ENCODE peak calls at places on chromosomes 6 and 20, in ten cellular contexts. D is H9; E is cardiac muscle cell; O is A549; U is GM23248; Y is GM23338; P is lower lobe of right lung; F is HepG2; W is CD8-positive, alpha-beta T cell; N is fibroblast of lung. L is an unnamed sample.

GRCh38 chr6:77178821-77179220 is 284.5 kb downstream of the HTR1B start:
- DNase-seq in D (no peak), E (peak; percentile 2), O (no peak), U (peak; percentile 85), Y (no peak), P (no peak), F (no peak), W (no peak), N (no peak), L (no peak)

GRCh38 chr6:170206317-170206621 is 84.6 kb downstream of the DLL1 start:
- DNase-seq in D (no peak), E (no peak), O (no peak), U (no peak), Y (no peak), P (no peak), F (no peak), W (peak; percentile 3), N (no peak), L (no peak)

GRCh38 chr6:57013501-57013900 is 33.0 kb upstream of the KIAA1586 start:
- DNase-seq in D (no peak), E (no peak), O (no peak), U (peak; percentile 91), Y (no peak), P (no peak), F (no peak), W (no peak), N (peak; percentile 89), L (no peak)

GRCh38 chr6:169241688-169242350 is 11.8 kb downstream of the THBS2 start:
- DNase-seq in D (no peak), E (no peak), O (no peak), U (no peak), Y (no peak), P (no peak), F (no peak), W (no peak), N (no peak), L (no peak)

GRCh38 chr6:138541793-138542481 is 42.6 kb upstream of the NHSL1 start:
- DNase-seq in D (no peak), E (no peak), O (no peak), U (peak; percentile 15), Y (no peak), P (no peak), F (no peak), W (no peak), N (no peak), L (no peak)

GRCh38 chr6:146944077-146944476 is 260.1 kb upstream of the STXBP5 start:
- DNase-seq in D (no peak), E (no peak), O (no peak), U (no peak), Y (no peak), P (no peak), F (no peak), W (no peak), N (no peak), L (no peak)

GRCh38 chr20:33373735-33374605 is 27.3 kb downstream of the CDK5RAP1 start:
- DNase-seq in D (no peak), E (no peak), O (peak; percentile 93), U (peak; percentile 81), Y (no peak), P (no peak), F (peak; percentile 99), W (no peak), N (peak; percentile 88), L (no peak)

GRCh38 chr20:4234128-4234527 is 218.8 kb upstream of the RNF24 start:
- DNase-seq in D (no peak), E (no peak), O (no peak), U (peak; percentile 81), Y (no peak), P (no peak), F (no peak), W (no peak), N (peak; percentile 98), L (no peak)

DNA sequence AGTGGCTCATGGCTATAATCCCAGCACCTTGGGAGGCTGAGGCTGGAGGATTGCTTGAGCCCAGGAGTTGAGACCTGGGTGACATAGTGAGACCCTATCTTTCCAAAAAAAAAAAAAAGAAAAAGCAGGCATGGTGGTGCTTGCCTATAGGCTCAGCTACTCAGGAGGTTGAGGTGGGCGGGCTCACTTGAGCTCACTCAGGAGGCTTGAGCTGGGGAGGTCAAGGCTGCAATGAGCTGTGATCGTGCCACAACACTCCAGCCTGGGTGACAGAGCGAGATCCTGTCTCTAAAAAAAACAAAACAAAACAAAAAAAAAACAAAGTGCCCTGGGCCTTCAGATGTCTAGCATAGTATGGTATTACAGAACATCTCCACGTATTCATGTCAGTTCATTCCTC is 42.9 kb downstream of the ZFAND3 start:
- DNase-seq in D (peak; percentile 48), E (no peak), O (no peak), U (no peak), Y (peak; percentile 50), P (no peak), F (no peak), W (no peak), N (no peak), L (no peak)
- H3K4me1 ChIP-seq in D (no peaks in the 10 kb centered on the region), E (peaks cover 16% of the 10 kb centered on the region), O (peaks cover 56% of the 10 kb centered on the region), U (peaks cover 49% of the 10 kb centered on the region), Y (peaks cover 9% of the 10 kb centered on the region), P (peaks cover 34% of the 10 kb centered on the region), F (peaks cover 5% of the 10 kb centered on the region), W (peaks cover 25% of the 10 kb centered on the region), N (peaks cover 5% of the 10 kb centered on the region), L (no peaks in the 10 kb centered on the region)

GRCh38 chr6:28615955-28616747 is 90.5 kb downstream of the GPX5 start:
- DNase-seq in D (peak; percentile 81), E (no peak), O (no peak), U (no peak), Y (peak; percentile 85), P (no peak), F (no peak), W (no peak), N (no peak), L (no peak)

GRCh38 chr6:28615616-28615954 is 89.9 kb downstream of the GPX5 start:
- DNase-seq in D (no peak), E (no peak), O (no peak), U (no peak), Y (no peak), P (no peak), F (no peak), W (no peak), N (no peak), L (no peak)

DNA sequence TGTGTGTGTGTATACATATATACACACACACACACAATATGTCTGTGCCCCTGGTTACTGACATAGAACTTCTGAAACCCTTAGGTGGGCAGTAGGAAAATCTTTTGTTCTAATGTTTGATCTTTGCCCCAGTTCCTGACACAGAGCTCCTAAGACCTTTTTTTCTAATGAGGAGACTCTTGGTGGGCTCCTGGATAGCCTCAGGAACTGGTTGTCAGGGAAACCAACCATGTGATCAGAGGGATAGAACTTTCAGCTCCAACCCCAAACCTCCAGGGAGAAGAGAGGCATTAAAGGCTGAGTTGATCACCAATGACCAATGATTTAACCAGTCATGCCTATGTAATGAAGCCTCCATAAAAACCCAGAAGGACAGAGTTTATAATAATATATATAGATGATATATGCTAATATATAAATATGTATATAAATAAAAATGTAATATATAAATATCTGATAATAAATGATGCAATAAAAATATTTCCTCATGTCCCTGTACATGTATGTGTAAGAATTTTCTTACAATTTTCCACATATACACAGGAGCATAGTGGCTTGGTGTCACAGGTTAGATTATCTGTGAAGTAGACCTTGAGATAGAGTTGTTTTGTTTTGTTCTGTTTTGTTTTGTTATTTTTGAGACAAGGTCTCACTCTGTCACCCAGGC is 93.3 kb downstream of the GPX5 start:
- DNase-seq in D (no peak), E (peak; percentile 51), O (no peak), U (no peak), Y (peak; percentile 46), P (no peak), F (no peak), W (no peak), N (no peak), L (no peak)
- H3K4me1 ChIP-seq in D (no peaks in the 10 kb centered on the region), E (peaks cover 12% of the 10 kb centered on the region), O (no peaks in the 10 kb centered on the region), U (no peaks in the 10 kb centered on the region), Y (peaks cover 12% of the 10 kb centered on the region), P (no peaks in the 10 kb centered on the region), F (peaks cover 17% of the 10 kb centered on the region), W (no peaks in the 10 kb centered on the region), N (no peaks in the 10 kb centered on the region), L (no peaks in the 10 kb centered on the region)

GRCh38 chr6:84641076-84641475 is 123.3 kb downstream of the TBX18 start:
- DNase-seq in D (no peak), E (no peak), O (no peak), U (no peak), Y (no peak), P (no peak), F (no peak), W (no peak), N (no peak), L (no peak)

GRCh38 chr6:84643778-84644177 is 120.6 kb downstream of the TBX18 start:
- DNase-seq in D (no peak), E (no peak), O (no peak), U (no peak), Y (no peak), P (no peak), F (no peak), W (no peak), N (no peak), L (no peak)

GRCh38 chr6:84648444-84648843 is 116.0 kb downstream of the TBX18 start:
- DNase-seq in D (no peak), E (no peak), O (no peak), U (no peak), Y (peak; percentile 4), P (no peak), F (no peak), W (no peak), N (no peak), L (no peak)

GRCh38 chr6:84645000-84645399 is 119.4 kb downstream of the TBX18 start:
- DNase-seq in D (no peak), E (no peak), O (peak; percentile 6), U (peak; percentile 80), Y (no peak), P (no peak), F (no peak), W (no peak), N (peak; percentile 59), L (no peak)

GRCh38 chr6:84645563-84646266 is 118.7 kb downstream of the TBX18 start:
- DNase-seq in D (no peak), E (no peak), O (no peak), U (peak; percentile 87), Y (no peak), P (no peak), F (no peak), W (no peak), N (peak; percentile 57), L (no peak)
- H3K4me1 ChIP-seq in D (no peaks in the 10 kb centered on the region), E (peaks cover 6% of the 10 kb centered on the region), O (peaks cover 30% of the 10 kb centered on the region), U (peaks cover 25% of the 10 kb centered on the region), Y (no peaks in the 10 kb centered on the region), P (no peaks in the 10 kb centered on the region), F (no peaks in the 10 kb centered on the region), W (no peaks in the 10 kb centered on the region), N (peaks cover 2% of the 10 kb centered on the region), L (no peaks in the 10 kb centered on the region)

DNA sequence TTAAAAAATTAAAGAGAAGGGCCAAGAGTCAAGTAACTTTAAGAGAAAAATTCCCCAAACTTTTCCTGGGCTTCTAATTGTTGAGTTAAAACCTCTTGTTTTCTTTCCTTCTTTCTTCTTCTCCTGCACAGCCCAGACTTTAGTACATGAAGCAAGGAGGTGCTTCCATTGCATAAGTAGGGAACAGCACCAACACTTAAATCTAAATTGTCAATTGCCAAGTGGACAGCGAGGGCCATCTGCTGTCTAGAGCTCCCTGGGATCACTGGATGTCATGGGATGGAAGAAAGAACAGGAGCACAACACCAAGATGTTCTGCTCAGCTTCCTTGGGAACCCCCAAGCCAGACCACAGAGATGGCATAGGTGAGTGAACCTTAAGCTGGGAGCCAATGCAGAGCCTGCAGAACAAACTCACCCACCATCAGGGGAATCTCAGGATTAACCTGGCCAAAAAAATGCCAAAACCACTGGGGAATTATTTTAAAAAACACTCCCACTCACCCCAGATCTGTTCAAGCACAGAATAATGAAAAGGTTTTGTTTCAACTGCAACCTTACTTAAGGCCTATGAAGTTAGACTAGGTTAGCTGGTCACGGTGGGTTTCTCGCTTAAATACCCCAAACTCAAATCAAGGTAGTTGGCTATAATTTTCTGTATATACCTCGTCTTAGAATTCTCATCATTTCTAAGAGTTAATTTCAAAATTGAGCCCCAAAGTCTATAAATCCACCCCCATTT is 67.8 kb downstream of the TNFRSF21 start:
- DNase-seq in D (no peak), E (no peak), O (no peak), U (peak; percentile 14), Y (no peak), P (no peak), F (no peak), W (no peak), N (peak; percentile 39), L (no peak)
- H3K4me1 ChIP-seq in D (no peaks in the 10 kb centered on the region), E (peaks cover 38% of the 10 kb centered on the region), O (peaks cover 42% of the 10 kb centered on the region), U (peaks cover 1% of the 10 kb centered on the region), Y (peaks cover 17% of the 10 kb centered on the region), P (peaks cover 21% of the 10 kb centered on the region), F (peaks cover under 1% of the 10 kb centered on the region), W (peaks cover 21% of the 10 kb centered on the region), N (no peaks in the 10 kb centered on the region), L (peaks cover 3% of the 10 kb centered on the region)

L was measured in iPS DF 6.9.